ENCODE peak calls at places on chromosomes 11 and 22, in seven cellular contexts. V, T, N, I, R, J and O are unnamed samples.
A peak's percentile ranks its signal among the peaks of the same experiment; 100 is the strongest.

GRCh38 chr22:25405854-25406509 is 158.5 kb upstream of the GRK3 start:
- DNase-seq in V (no peak), T (no peak), N (no peak), I (no peak), R (peak; percentile 23), J (no peak), O (no peak)

GRCh38 chr22:47192651-47193437 is 430.4 kb downstream of the TBC1D22A start:
- DNase-seq in V (no peak), T (no peak), N (no peak), I (peak; percentile 9), R (no peak), J (no peak), O (no peak)

GRCh38 chr11:35404397-35404775 is 15.0 kb downstream of the SLC1A2 start:
- DNase-seq in V (no peak), T (peak; percentile 51), N (no peak), I (no peak), R (no peak), J (peak; percentile 28), O (no peak)

GRCh38 chr22:49965291-49966040 is 4.9 kb downstream of the PIM3 start:
- DNase-seq in V (peak; percentile 38), T (no peak), N (no peak), I (no peak), R (no peak), J (no peak), O (no peak)

GRCh38 chr11:120881591-120881990 is 142.3 kb upstream of the TBCEL start:
- DNase-seq in V (no peak), T (no peak), N (no peak), I (no peak), R (no peak), J (no peak), O (no peak)

GRCh38 chr11:29272019-29272654 is 744.7 kb downstream of the KCNA4 start:
- DNase-seq in V (no peak), T (peak; percentile 76), N (no peak), I (no peak), R (no peak), J (peak; percentile 19), O (no peak)

GRCh38 chr11:70034740-70035365 is 43.3 kb upstream of the ANO1 start:
- DNase-seq in V (no peak), T (no peak), N (no peak), I (no peak), R (no peak), J (no peak), O (no peak)

GRCh38 chr11:92707173-92707619 is 262.3 kb upstream of the MTNR1B start:
- DNase-seq in V (no peak), T (no peak), N (no peak), I (no peak), R (no peak), J (peak; percentile 4), O (no peak)

GRCh38 chr22:32407332-32407731 is 4.7 kb downstream of the RTCB start:
- DNase-seq in V (no peak), T (no peak), N (no peak), I (no peak), R (no peak), J (no peak), O (no peak)

GRCh38 chr11:116093065-116093464 is 588.9 kb upstream of the CADM1 start:
- DNase-seq in V (no peak), T (no peak), N (no peak), I (no peak), R (no peak), J (no peak), O (no peak)

GRCh38 chr22:44243761-44244160 is 63.0 kb downstream of the PARVG start:
- DNase-seq in V (no peak), T (no peak), N (no peak), I (no peak), R (no peak), J (no peak), O (no peak)

GRCh38 chr22:50257451-50258360 is 3.8 kb downstream of the MAPK12 start:
- DNase-seq in V (no peak), T (no peak), N (no peak), I (no peak), R (no peak), J (no peak), O (no peak)

GRCh38 chr11:61774441-61774840 is 18.0 kb downstream of the TMEM258 start:
- DNase-seq in V (no peak), T (no peak), N (no peak), I (no peak), R (no peak), J (no peak), O (no peak)

GRCh38 chr11:107857550-107858216 is 904 bp downstream of the SLC35F2 start:
- DNase-seq in V (no peak), T (peak; percentile 52), N (no peak), I (no peak), R (no peak), J (peak; percentile 25), O (no peak)